ENCODE peak calls at places on chromosomes 5 and 9, in four cellular contexts. One of them, this sample, is unnamed.

GRCh38 chr5:180596115-180596667 is 4.9 kb upstream of the SCGB3A1 start:
- DNase-seq in BJ: no peak
- DNase-seq in mammary epithelial cell: no peak
- DNase-seq in IMR-90: no peak
- DNase-seq in this sample: no peak

GRCh38 chr5:98458004-98458403 is 315.5 kb upstream of the RGMB start:
- DNase-seq in BJ: no peak
- DNase-seq in mammary epithelial cell: no peak
- DNase-seq in IMR-90: peak; percentile 95
- DNase-seq in this sample: no peak

GRCh38 chr5:127305486-127305885 is 14.9 kb downstream of the MEGF10 start:
- DNase-seq in BJ: no peak
- DNase-seq in mammary epithelial cell: no peak
- DNase-seq in IMR-90: no peak
- DNase-seq in this sample: no peak

GRCh38 chr5:55081541-55081940 is 20.9 kb upstream of the GZMA start:
- DNase-seq in BJ: no peak
- DNase-seq in mammary epithelial cell: no peak
- DNase-seq in IMR-90: no peak
- DNase-seq in this sample: no peak

GRCh38 chr5:34576849-34577248 is 79.3 kb upstream of the RAI14 start:
- DNase-seq in BJ: peak; percentile 60
- DNase-seq in mammary epithelial cell: no peak
- DNase-seq in IMR-90: no peak
- DNase-seq in this sample: no peak

GRCh38 chr5:172383231-172383802 is 71.0 kb downstream of the SH3PXD2B start:
- DNase-seq in BJ: no peak
- DNase-seq in mammary epithelial cell: peak; percentile 79
- DNase-seq in IMR-90: peak; percentile 81
- DNase-seq in this sample: no peak

GRCh38 chr5:141573489-141574121 is 45.2 kb downstream of the DIAPH1 start:
- DNase-seq in BJ: no peak
- DNase-seq in mammary epithelial cell: no peak
- DNase-seq in IMR-90: no peak
- DNase-seq in this sample: no peak

GRCh38 chr5:90337449-90338052 is 72.0 kb downstream of the CETN3 start:
- DNase-seq in BJ: no peak
- DNase-seq in mammary epithelial cell: no peak
- DNase-seq in IMR-90: no peak
- DNase-seq in this sample: no peak

GRCh38 chr9:122234022-122234748 is 5.4 kb upstream of the LHX6 start:
- DNase-seq in BJ: no peak
- DNase-seq in mammary epithelial cell: no peak
- DNase-seq in IMR-90: no peak
- DNase-seq in this sample: no peak

GRCh38 chr5:9818340-9818845 is 188.2 kb upstream of the TAS2R1 start:
- DNase-seq in BJ: no peak
- DNase-seq in mammary epithelial cell: no peak
- DNase-seq in IMR-90: no peak
- DNase-seq in this sample: no peak
- H3K27me3 ChIP-seq in BJ: no peaks in the 10 kb centered on the region
- H3K27me3 ChIP-seq in mammary epithelial cell: no peaks in the 10 kb centered on the region
- H3K27me3 ChIP-seq in IMR-90: peaks cover 2% of the 10 kb centered on the region
- H3K27me3 ChIP-seq in this sample: no peaks in the 10 kb centered on the region

DNA sequence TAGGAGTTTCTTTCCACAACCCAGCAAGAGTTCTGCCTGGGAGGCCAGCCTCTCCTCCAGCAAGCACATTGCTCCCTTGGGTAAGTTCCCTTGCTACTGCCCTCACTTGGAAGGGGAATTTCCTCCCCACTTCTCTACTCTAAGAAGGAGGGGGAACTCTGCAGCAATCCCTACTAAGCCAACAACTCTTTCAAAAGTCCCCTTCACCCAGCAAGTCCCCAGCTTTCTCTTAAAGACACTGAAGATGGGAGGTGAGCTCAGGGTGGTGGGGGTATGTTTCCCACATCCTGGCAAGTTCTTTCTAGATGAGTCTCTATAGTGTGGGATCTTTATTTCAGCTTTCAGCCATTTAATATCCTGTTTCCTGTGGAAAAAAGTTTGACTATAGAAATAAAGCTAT is 49.0 kb downstream of the PDE8B start:
- DNase-seq in BJ: no peak
- DNase-seq in mammary epithelial cell: no peak
- DNase-seq in IMR-90: peak; percentile 2
- DNase-seq in this sample: no peak
- TF ChIP-seq CTCF in BJ: no peak
- TF ChIP-seq CTCF in mammary epithelial cell: no peak
- TF ChIP-seq CTCF in IMR-90: no peak
- TF ChIP-seq CTCF in this sample: no peak

DNA sequence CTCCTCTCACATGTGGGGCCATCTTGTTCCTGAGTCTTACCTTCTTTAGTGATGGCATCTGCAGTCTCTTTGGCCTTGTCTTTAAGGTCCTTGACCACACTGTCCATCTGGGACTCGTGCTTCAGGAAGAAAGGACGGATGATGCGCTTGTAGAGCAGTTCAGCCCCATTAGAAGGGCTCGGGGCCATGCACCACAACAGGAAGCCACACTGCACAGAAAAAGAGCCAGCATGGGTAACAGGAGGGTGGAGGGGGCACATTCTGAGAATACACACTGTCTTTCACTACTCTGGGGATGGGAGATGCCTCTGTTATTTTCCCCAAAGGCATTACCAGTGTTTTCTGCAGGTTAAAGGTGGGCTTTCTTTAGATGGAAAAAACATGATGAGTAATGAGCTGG is 25.9 kb downstream of the SRP19 start:
- DNase-seq in BJ: no peak
- DNase-seq in mammary epithelial cell: no peak
- DNase-seq in IMR-90: no peak
- DNase-seq in this sample: no peak
- H3K36me3 ChIP-seq in BJ: peaks cover 14% of the 10 kb centered on the region
- H3K36me3 ChIP-seq in mammary epithelial cell: peaks cover 27% of the 10 kb centered on the region
- H3K36me3 ChIP-seq in IMR-90: peaks cover 41% of the 10 kb centered on the region
- H3K36me3 ChIP-seq in this sample: peaks cover 81% of the 10 kb centered on the region

GRCh38 chr9:107486674-107487520 is 2.7 kb downstream of the KLF4 start:
- DNase-seq in BJ: no peak
- DNase-seq in mammary epithelial cell: no peak
- DNase-seq in IMR-90: no peak
- DNase-seq in this sample: peak; percentile 51
- H3K27me3 ChIP-seq in BJ: no peaks in the 10 kb centered on the region
- H3K27me3 ChIP-seq in mammary epithelial cell: no peaks in the 10 kb centered on the region
- H3K27me3 ChIP-seq in IMR-90: peaks cover 1% of the 10 kb centered on the region
- H3K27me3 ChIP-seq in this sample: peaks cover 10% of the 10 kb centered on the region

DNA sequence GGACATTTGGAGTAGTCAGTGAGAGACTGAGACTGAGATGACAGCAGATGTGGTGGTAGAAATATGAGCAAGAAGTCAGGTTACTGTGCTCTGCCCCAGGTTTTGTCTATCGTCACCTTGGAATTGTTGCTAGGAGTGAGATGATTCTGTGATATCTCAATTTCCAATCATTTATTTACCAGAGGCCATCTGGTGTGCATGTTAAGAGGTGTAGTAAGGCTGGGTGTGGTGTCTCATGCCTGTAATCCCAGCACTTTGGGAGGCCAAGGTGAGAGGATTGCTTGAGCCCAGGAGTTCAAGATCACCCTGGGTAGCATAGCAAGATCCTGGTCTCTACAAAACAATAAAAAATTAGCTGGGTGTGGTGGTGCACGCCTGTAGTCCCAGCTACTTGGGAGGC is 38.6 kb upstream of the CARTPT start:
- DNase-seq in BJ: no peak
- DNase-seq in mammary epithelial cell: no peak
- DNase-seq in IMR-90: no peak
- DNase-seq in this sample: no peak
- TF ChIP-seq CTCF in BJ: no peak
- TF ChIP-seq CTCF in mammary epithelial cell: no peak
- TF ChIP-seq CTCF in IMR-90: no peak
- TF ChIP-seq CTCF in this sample: no peak

GRCh38 chr9:5815421-5815820 is 17.5 kb downstream of the ERMP1 start:
- DNase-seq in BJ: no peak
- DNase-seq in mammary epithelial cell: no peak
- DNase-seq in IMR-90: no peak
- DNase-seq in this sample: no peak

GRCh38 chr9:5825223-5825622 is 7.7 kb downstream of the ERMP1 start:
- DNase-seq in BJ: no peak
- DNase-seq in mammary epithelial cell: no peak
- DNase-seq in IMR-90: no peak
- DNase-seq in this sample: no peak

GRCh38 chr9:5817776-5818336 is 15.1 kb downstream of the ERMP1 start:
- DNase-seq in BJ: peak; percentile 35
- DNase-seq in mammary epithelial cell: peak; percentile 77
- DNase-seq in IMR-90: peak; percentile 73
- DNase-seq in this sample: no peak

GRCh38 chr9:5818424-5819142 is 14.3 kb downstream of the ERMP1 start:
- DNase-seq in BJ: no peak
- DNase-seq in mammary epithelial cell: no peak
- DNase-seq in IMR-90: no peak
- DNase-seq in this sample: no peak

GRCh38 chr9:5820425-5820824 is 12.5 kb downstream of the ERMP1 start:
- DNase-seq in BJ: no peak
- DNase-seq in mammary epithelial cell: no peak
- DNase-seq in IMR-90: no peak
- DNase-seq in this sample: no peak
- H3K36me3 ChIP-seq in BJ: no peaks in the 10 kb centered on the region
- H3K36me3 ChIP-seq in mammary epithelial cell: peaks cover 18% of the 10 kb centered on the region
- H3K36me3 ChIP-seq in IMR-90: peaks cover 1% of the 10 kb centered on the region
- H3K36me3 ChIP-seq in this sample: peaks cover 42% of the 10 kb centered on the region

DNA sequence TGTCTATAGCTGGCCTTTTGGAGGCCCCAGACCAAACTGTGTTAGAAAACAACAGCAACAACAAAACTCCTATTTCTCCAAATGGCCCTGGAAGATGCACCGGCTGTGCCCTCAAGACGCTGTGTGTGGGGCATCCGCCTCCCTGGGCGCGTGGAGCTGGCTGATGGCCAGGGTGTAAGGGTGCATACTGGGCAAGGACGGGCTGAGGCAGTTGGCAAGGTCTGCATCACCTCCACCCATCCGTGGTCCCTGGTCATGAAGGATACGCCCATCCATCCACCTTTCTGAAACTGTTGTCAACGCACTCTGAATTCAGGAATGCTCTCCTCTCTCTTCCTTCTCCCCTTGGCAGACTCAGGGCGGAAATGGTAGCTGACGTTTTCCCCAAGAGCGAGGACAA is 33.1 kb upstream of the FCN1 start:
- DNase-seq in BJ: no peak
- DNase-seq in mammary epithelial cell: no peak
- DNase-seq in IMR-90: no peak
- DNase-seq in this sample: no peak
- H3K27me3 ChIP-seq in BJ: no peaks in the 10 kb centered on the region
- H3K27me3 ChIP-seq in mammary epithelial cell: no peaks in the 10 kb centered on the region
- H3K27me3 ChIP-seq in IMR-90: peaks cover 11% of the 10 kb centered on the region
- H3K27me3 ChIP-seq in this sample: no peaks in the 10 kb centered on the region

DNA sequence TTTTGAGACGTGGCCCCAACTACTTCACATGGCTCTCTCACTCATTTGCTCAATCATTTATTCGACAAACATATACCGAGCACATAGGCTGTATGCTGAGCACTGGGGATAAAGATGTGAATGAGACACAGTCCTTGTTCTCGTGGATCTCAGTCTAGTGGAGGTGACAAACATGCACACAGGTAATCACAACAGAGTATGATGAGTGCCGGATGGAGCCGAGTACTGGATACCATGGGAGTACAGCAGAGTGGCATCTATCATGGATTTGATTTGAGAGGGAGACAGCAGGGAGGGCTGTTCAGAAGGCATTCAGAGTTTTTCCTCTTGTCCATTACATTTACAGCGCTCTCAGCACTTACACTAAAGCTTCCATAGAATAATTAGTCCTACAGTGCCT is 259.8 kb downstream of the SLIT3 start:
- DNase-seq in BJ: no peak
- DNase-seq in mammary epithelial cell: no peak
- DNase-seq in IMR-90: no peak
- DNase-seq in this sample: no peak
- TF ChIP-seq CTCF in BJ: no peak
- TF ChIP-seq CTCF in mammary epithelial cell: no peak
- TF ChIP-seq CTCF in IMR-90: no peak
- TF ChIP-seq CTCF in this sample: no peak